ENCODE peak calls at places on chromosomes 5 and 9, in seven cellular contexts. V is dorsolateral prefrontal cortex, T is NCI-H187, K is B cell, U is activated T-helper 1 cell treated with Interleukin-2 at 50 U/mL for 16 hours, G is GM23248, P is cardiac muscle cell. A is an unnamed sample.

GRCh38 chr5:14870347-14871083 is 1.1 kb downstream of the ANKH start:
- DNase-seq in K (peak), U (peak), V (peak), G (peak), T (peak), P (no peak), A (no peak)

GRCh38 chr5:173016621-173017046 is 33.1 kb downstream of the ATP6V0E1 start:
- DNase-seq in T (no peak), U (no peak), V (no peak), G (peak), K (no peak), P (peak), A (no peak)

GRCh38 chr5:91937121-91937520 is 554.0 kb upstream of the ARRDC3 start:
- DNase-seq in T (no peak), P (no peak), K (no peak), V (no peak), G (peak), U (no peak), A (no peak)

GRCh38 chr5:172906888-172907287 is 52.3 kb upstream of the RPL26L1 start:
- DNase-seq in K (no peak), V (no peak), P (peak), U (no peak), T (no peak), G (no peak), A (no peak)

GRCh38 chr9:70134360-70134759 is 90.7 kb downstream of the MAMDC2 start:
- DNase-seq in P (no peak), U (no peak), V (no peak), G (no peak), T (no peak), K (no peak), A (no peak)

GRCh38 chr5:64680289-64680688 is 10.0 kb upstream of the SHISAL2B start:
- DNase-seq in T (no peak), G (peak), P (no peak), K (no peak), U (no peak), V (no peak), A (no peak)

GRCh38 chr5:77181596-77182304 is 28.7 kb upstream of the PDE8B start:
- DNase-seq in K (no peak), T (no peak), P (no peak), V (no peak), G (no peak), U (no peak), A (no peak)

GRCh38 chr9:131214457-131214856 is 61.9 kb downstream of the FAM78A start:
- DNase-seq in V (no peak), K (no peak), G (peak), U (no peak), P (no peak), T (no peak), A (no peak)

GRCh38 chr5:147645172-147645571 is 135.3 kb upstream of the DPYSL3 start:
- DNase-seq in P (no peak), U (no peak), K (no peak), T (no peak), V (no peak), G (no peak), A (no peak)

GRCh38 chr5:172745406-172745805 is 25.6 kb downstream of the DUSP1 start:
- DNase-seq in G (no peak), K (no peak), U (no peak), T (no peak), P (no peak), V (no peak), A (no peak)

GRCh38 chr9:38339087-38339486 is 53.4 kb upstream of the ALDH1B1 start:
- DNase-seq in T (no peak), V (no peak), G (peak), U (no peak), P (no peak), K (no peak), A (no peak)

GRCh38 chr5:162654661-162655406 is 587.3 kb downstream of the GABRG2 start:
- DNase-seq in V (no peak), K (no peak), T (no peak), U (no peak), G (no peak), P (no peak), A (no peak)

GRCh38 chr5:73299017-73299630 is 126.1 kb downstream of the TMEM174 start:
- DNase-seq in V (no peak), T (no peak), U (no peak), P (peak), G (peak), K (no peak), A (no peak)

GRCh38 chr5:43146958-43147357 is 26.2 kb downstream of the ZNF131 start:
- DNase-seq in G (no peak), P (no peak), U (no peak), V (no peak), K (no peak), T (no peak), A (no peak)

GRCh38 chr9:137761032-137761431 is 116.5 kb upstream of the CACNA1B start:
- DNase-seq in U (no peak), K (peak), T (no peak), G (no peak), P (no peak), V (no peak), A (no peak)

GRCh38 chr9:111533099-111533785 is 8.3 kb downstream of the ZNF483 start:
- DNase-seq in T (no peak), G (peak), U (no peak), V (no peak), K (no peak), P (no peak), A (no peak)

GRCh38 chr5:134153657-134154056 is 23.1 kb downstream of the SKP1 start:
- DNase-seq in V (no peak), G (no peak), U (no peak), T (no peak), P (no peak), K (no peak), A (no peak)

GRCh38 chr9:89518466-89519392 is 20.8 kb upstream of the SEMA4D start:
- DNase-seq in K (no peak), V (no peak), G (no peak), U (no peak), T (no peak), P (no peak), A (no peak)

GRCh38 chr9:33619666-33620404 is 95.8 kb downstream of the ANKRD18B start:
- DNase-seq in G (peak), K (no peak), U (no peak), T (no peak), P (peak), V (no peak), A (no peak)

GRCh38 chr9:18632624-18633407 is 158.9 kb downstream of the ADAMTSL1 start:
- DNase-seq in K (no peak), U (no peak), V (no peak), G (peak), T (no peak), P (no peak), A (no peak)

GRCh38 chr9:136850866-136851775 is 1.0 kb upstream of the MAMDC4 start:
- DNase-seq in V (no peak), K (no peak), G (no peak), P (no peak), T (no peak), U (no peak), A (no peak)